ENCODE peak calls at places on chromosomes 4 and X, in five cellular contexts. C is cardiac fibroblast, D is pancreas, Q is left ventricle myocardium inferior, I is GM13976. R is an unnamed sample.

GRCh38 chr4:49032440-49033161 is 46.5 kb downstream of the CWH43 start:
- DNase-seq in C (peak), D (no peak), Q (no peak), I (no peak), R (no peak)

GRCh38 chrX:78199851-78200250 is 60.4 kb upstream of the TAF9B start:
- DNase-seq in C (peak), D (no peak), Q (no peak), I (peak), R (no peak)

GRCh38 chr4:144313370-144313769 is 172.9 kb upstream of the GYPA start:
- DNase-seq in C (no peak), D (no peak), Q (no peak), I (no peak), R (no peak)

GRCh38 chr4:112282860-112283667 is 2.6 kb downstream of the TIFA start:
- DNase-seq in C (no peak), D (no peak), Q (no peak), I (no peak), R (no peak)

GRCh38 chr4:31548823-31549222 is 828.7 kb downstream of the PCDH7 start:
- DNase-seq in C (no peak), D (no peak), Q (no peak), I (no peak), R (no peak)

GRCh38 chrX:86322913-86323312 is 174.7 kb downstream of the DACH2 start:
- DNase-seq in C (no peak), D (no peak), Q (no peak), I (no peak), R (no peak)

GRCh38 chr4:38871593-38871992 is 4.0 kb downstream of the FAM114A1 start:
- DNase-seq in C (no peak), D (no peak), Q (no peak), I (no peak), R (no peak)

GRCh38 chr4:47122592-47123291 is 91.4 kb downstream of the GABRB1 start:
- DNase-seq in C (peak), D (peak), Q (no peak), I (peak), R (no peak)

GRCh38 chr4:166493828-166494432 is 620.9 kb downstream of the TLL1 start:
- DNase-seq in C (no peak), D (no peak), Q (no peak), I (no peak), R (no peak)

GRCh38 chr4:8350841-8351461 is 81.4 kb downstream of the HTRA3 start:
- DNase-seq in C (no peak), D (no peak), Q (no peak), I (no peak), R (no peak)

GRCh38 chr4:176792348-176793059 is at the start of gene VEGFC:
- DNase-seq in C (peak), D (peak), Q (peak), I (peak), R (peak)

GRCh38 chr4:110207233-110207632 is 8.8 kb upstream of the ELOVL6 start:
- DNase-seq in C (no peak), D (no peak), Q (no peak), I (no peak), R (no peak)

GRCh38 chrX:105210258-105210657 is 10.2 kb downstream of the TEX13A start:
- DNase-seq in C (no peak), D (no peak), Q (no peak), I (no peak), R (no peak)

GRCh38 chr4:21948347-21949072 is at the start of gene KCNIP4:
- DNase-seq in C (peak), D (no peak), Q (no peak), I (no peak), R (peak)

GRCh38 chr4:55318135-55318534 is 27.9 kb upstream of the SRD5A3 start:
- DNase-seq in C (peak), D (no peak), Q (no peak), I (no peak), R (no peak)

GRCh38 chrX:112820364-112821308 is 20.0 kb downstream of the AMOT start:
- DNase-seq in C (no peak), D (no peak), Q (no peak), I (no peak), R (no peak)

GRCh38 chr4:9792381-9792780 is 10.9 kb downstream of the DRD5 start:
- DNase-seq in C (no peak), D (no peak), Q (no peak), I (no peak), R (no peak)

GRCh38 chr4:52001616-52002015 is 18.5 kb downstream of the LRRC66 start:
- DNase-seq in C (peak), D (no peak), Q (no peak), I (no peak), R (no peak)

GRCh38 chrX:40933132-40934078 is 151.8 kb upstream of the USP9X start:
- DNase-seq in C (peak), D (no peak), Q (no peak), I (peak), R (no peak)

GRCh38 chr4:80154547-80154933 is 42.8 kb upstream of the PRDM8 start:
- DNase-seq in C (no peak), D (no peak), Q (no peak), I (no peak), R (no peak)

GRCh38 chrX:34893741-34894140 is 48.9 kb upstream of the FAM47B start:
- DNase-seq in C (peak), D (no peak), Q (no peak), I (no peak), R (no peak)

GRCh38 chrX:5595570-5595969 is 633.1 kb downstream of the NLGN4X start:
- DNase-seq in C (no peak), D (no peak), Q (no peak), I (no peak), R (no peak)

GRCh38 chr4:26330186-26330787 is 9.5 kb downstream of the RBPJ start:
- DNase-seq in C (peak), D (no peak), Q (no peak), I (peak), R (no peak)

GRCh38 chr4:120886183-120886582 is 36.3 kb downstream of the PRDM5 start:
- DNase-seq in C (no peak), D (no peak), Q (no peak), I (no peak), R (no peak)

GRCh38 chr4:55475394-55476243 is 71.1 kb downstream of the CLOCK start:
- DNase-seq in C (peak), D (no peak), Q (no peak), I (no peak), R (no peak)

DNA sequence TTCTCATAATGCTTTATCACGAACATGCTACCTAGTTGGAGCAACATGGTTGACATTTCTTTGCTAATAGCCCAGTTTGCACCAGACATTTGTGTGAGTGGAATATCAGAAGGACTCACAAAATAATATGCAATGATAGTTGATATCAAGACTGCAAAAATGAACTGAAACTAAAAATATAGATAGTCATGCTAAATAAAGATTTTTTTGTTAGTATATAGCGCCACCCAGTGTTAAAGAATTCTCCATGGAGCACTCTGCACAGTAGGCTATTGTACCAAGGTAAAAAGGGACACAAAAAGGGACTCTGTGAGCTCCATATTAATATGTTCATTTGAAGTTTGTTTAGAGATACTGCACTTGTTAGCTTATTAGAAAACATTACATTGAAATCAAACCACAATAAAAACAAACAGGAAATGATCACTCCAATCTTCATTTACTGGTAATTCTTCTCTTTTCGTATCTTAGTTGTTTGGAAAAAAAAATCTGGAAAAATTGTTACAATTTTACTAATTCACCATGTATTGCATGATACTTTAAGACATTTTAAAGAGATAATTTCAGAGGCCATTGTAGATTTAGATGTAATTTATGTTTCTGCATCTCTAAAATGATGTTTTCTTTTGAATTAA is 1509.6 kb downstream of the ADGRL3 start:
- DNase-seq in C (peak), D (no peak), Q (no peak), I (peak), R (no peak)
- TF ChIP-seq CTCF in C (peak), D (peak), Q (peak), I (peak), R (peak)

DNA sequence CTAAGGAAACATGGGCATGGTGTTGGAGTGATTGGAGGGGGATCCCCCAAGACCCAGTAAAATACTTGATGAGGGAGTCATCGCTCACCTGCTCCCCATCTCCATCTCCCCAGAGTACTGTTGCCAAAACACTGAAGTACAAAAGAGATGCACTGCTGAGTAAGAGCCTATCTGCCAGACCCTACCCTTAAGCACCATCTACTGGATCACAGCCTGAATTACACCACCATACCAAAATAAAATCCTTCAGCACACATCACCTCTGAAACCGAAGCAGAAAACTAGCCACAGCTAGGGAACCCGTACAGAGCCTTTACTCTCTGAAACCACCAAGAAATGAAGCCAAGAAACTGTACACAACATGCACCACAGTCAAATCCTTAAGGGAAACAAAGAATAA is 466.3 kb upstream of the ACTRT1 start:
- DNase-seq in C (no peak), D (no peak), Q (no peak), I (no peak), R (no peak)
- TF ChIP-seq CTCF in C (no peak), D (no peak), Q (no peak), I (no peak), R (no peak)

GRCh38 chr4:108743021-108743420 is 19.8 kb downstream of the ETNPPL start:
- DNase-seq in C (no peak), D (no peak), Q (no peak), I (no peak), R (no peak)
- TF ChIP-seq CTCF in C (no peak), D (no peak), Q (no peak), I (no peak), R (no peak)

GRCh38 chr4:3572363-3572762 is 40.1 kb upstream of the LRPAP1 start:
- DNase-seq in C (no peak), D (no peak), Q (no peak), I (peak), R (no peak)
- TF ChIP-seq CTCF in C (no peak), D (no peak), Q (no peak), I (no peak), R (no peak)

DNA sequence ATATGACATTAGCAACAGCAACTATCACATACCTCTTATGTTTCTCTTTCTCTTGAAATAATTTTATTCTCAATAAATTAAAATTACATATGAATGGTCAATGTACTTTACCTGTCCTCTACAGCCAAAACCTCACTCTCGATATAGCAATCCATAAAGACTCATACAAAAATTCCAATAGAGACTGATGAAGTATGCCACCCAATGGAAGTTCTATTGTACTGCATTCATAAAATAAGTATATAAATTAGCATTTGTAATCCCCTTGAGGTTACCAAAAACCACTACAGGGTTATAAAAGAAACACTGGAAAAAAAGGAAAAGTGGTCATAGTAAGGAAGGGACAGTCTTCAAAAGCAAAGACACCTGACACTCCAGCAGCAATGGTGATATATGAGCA is 32.8 kb downstream of the CLDN2 start:
- DNase-seq in C (peak), D (no peak), Q (no peak), I (no peak), R (no peak)
- TF ChIP-seq CTCF in C (peak), D (peak), Q (peak), I (no peak), R (peak)

DNA sequence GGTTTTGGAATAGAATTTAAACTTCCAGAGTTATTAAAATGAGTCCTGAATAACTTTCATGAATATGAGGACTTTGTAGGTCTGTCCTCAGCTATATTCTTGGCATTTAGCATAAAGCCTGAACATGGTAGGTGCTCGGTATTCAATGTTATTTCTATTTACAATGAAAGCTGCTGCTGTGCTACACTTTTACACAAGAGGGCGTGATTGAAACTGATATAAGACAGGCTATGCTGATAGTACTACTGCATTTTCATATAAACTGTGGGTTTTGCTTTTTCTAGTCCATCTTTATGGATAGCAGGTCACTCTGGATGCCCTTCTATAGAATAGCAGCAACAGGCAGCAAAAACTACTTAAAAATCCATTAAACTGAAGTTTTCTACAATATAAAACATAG is 12.3 kb upstream of the GNPDA2 start:
- DNase-seq in C (peak), D (no peak), Q (no peak), I (no peak), R (no peak)
- TF ChIP-seq CTCF in C (peak), D (no peak), Q (peak), I (peak), R (peak)

R was measured in upper lobe of right lung.